ENCODE peak calls at places on chromosomes 4 and X, in six cellular contexts. R is GM23338; B is HCT116; P is cardiac muscle cell; S is CD4-positive, CD25-positive, alpha-beta regulatory T cell; A is OCI-LY7. M is an unnamed sample.

GRCh38 chr4:98528882-98529281 is 129.5 kb downstream of the TSPAN5 start:
- DNase-seq in R (no peak), S (no peak), A (no peak), P (no peak), B (no peak), M (no peak)

GRCh38 chr4:153844144-153844543 is 55.3 kb upstream of the SFRP2 start:
- DNase-seq in S (no peak), A (no peak), R (no peak), P (no peak), B (no peak), M (no peak)

GRCh38 chr4:57234252-57234775 is 124.1 kb upstream of the IGFBP7 start:
- DNase-seq in A (no peak), P (no peak), R (no peak), B (no peak), S (no peak), M (no peak)

GRCh38 chrX:103399744-103400143 is 23.4 kb downstream of the BEX3 start:
- DNase-seq in S (no peak), A (no peak), B (no peak), R (no peak), P (no peak), M (no peak)

GRCh38 chr4:168587326-168588125 is 90.7 kb downstream of the PALLD start:
- DNase-seq in S (no peak), A (no peak), R (no peak), P (peak; percentile 84), B (peak; percentile 89), M (no peak)

GRCh38 chr4:110275871-110276270 is 77.5 kb upstream of the ELOVL6 start:
- DNase-seq in A (no peak), B (no peak), P (peak; percentile 20), R (no peak), S (no peak), M (no peak)

GRCh38 chr4:16034010-16034829 is 49.6 kb downstream of the PROM1 start:
- DNase-seq in B (no peak), R (no peak), A (no peak), P (peak; percentile 14), S (no peak), M (no peak)

GRCh38 chr4:84298023-84298718 is 200.9 kb downstream of the NKX6-1 start:
- DNase-seq in B (no peak), R (no peak), P (no peak), S (no peak), A (no peak), M (no peak)

GRCh38 chr4:13612569-13612968 is 15.0 kb downstream of the BOD1L1 start:
- DNase-seq in S (no peak), B (no peak), R (peak; percentile 36), A (no peak), P (no peak), M (no peak)
- H3K36me3 ChIP-seq in S (peaks cover 85% of the 10 kb centered on the region), B (peaks cover 37% of the 10 kb centered on the region), R (peaks cover 23% of the 10 kb centered on the region), A (peaks cover 93% of the 10 kb centered on the region), P (peaks cover 68% of the 10 kb centered on the region), M (peaks cover 26% of the 10 kb centered on the region)

GRCh38 chr4:145176641-145177432 is 3.6 kb downstream of the OTUD4 start:
- DNase-seq in A (no peak), R (no peak), B (no peak), S (peak; percentile 62), P (no peak), M (no peak)
- H3K27ac ChIP-seq in A (no peak overlapping the region), R (no peak overlapping the region), B (no peak overlapping the region), S (peak overlapping the region; percentile 95), P (peak overlapping the region; percentile 94), M (peak overlapping the region; percentile 18)

GRCh38 chrX:41198410-41198809 is 113.2 kb downstream of the USP9X start:
- DNase-seq in S (no peak), R (no peak), P (no peak), A (no peak), B (no peak), M (no peak)

GRCh38 chrX:41200785-41201184 is 115.5 kb downstream of the USP9X start:
- DNase-seq in A (no peak), R (no peak), S (no peak), P (no peak), B (no peak), M (no peak)
- H3K36me3 ChIP-seq in A (peaks cover 83% of the 10 kb centered on the region), R (peaks cover 68% of the 10 kb centered on the region), S (peaks cover 74% of the 10 kb centered on the region), P (peaks cover 70% of the 10 kb centered on the region), B (peaks cover 3% of the 10 kb centered on the region), M (no peaks in the 10 kb centered on the region)

GRCh38 chrX:48476919-48477318 is 920 bp downstream of the FTSJ1 start:
- DNase-seq in S (no peak), P (no peak), R (no peak), B (no peak), A (no peak), M (no peak)
- H3K27ac ChIP-seq in S (peak overlapping the region; percentile 80), P (no peak overlapping the region), R (no peak overlapping the region), B (peak overlapping the region; percentile 71), A (no peak overlapping the region), M (no peak overlapping the region)

GRCh38 chr4:10084651-10085320 is 31.8 kb downstream of the WDR1 start:
- DNase-seq in P (no peak), B (no peak), S (no peak), A (no peak), R (no peak), M (peak; percentile 9)
- H3K36me3 ChIP-seq in P (peaks cover 83% of the 10 kb centered on the region), B (peaks cover 67% of the 10 kb centered on the region), S (peaks cover 98% of the 10 kb centered on the region), A (peaks cover 98% of the 10 kb centered on the region), R (peaks cover 41% of the 10 kb centered on the region), M (peaks cover 6% of the 10 kb centered on the region)

GRCh38 chrX:152895724-152896420 is 2.0 kb upstream of the ZNF185 start:
- DNase-seq in R (no peak), P (no peak), B (peak; percentile 35), S (no peak), A (no peak), M (no peak)
- H3K27ac ChIP-seq in R (no peak overlapping the region), P (no peak overlapping the region), B (no peak overlapping the region), S (no peak overlapping the region), A (no peak overlapping the region), M (no peak overlapping the region)

DNA sequence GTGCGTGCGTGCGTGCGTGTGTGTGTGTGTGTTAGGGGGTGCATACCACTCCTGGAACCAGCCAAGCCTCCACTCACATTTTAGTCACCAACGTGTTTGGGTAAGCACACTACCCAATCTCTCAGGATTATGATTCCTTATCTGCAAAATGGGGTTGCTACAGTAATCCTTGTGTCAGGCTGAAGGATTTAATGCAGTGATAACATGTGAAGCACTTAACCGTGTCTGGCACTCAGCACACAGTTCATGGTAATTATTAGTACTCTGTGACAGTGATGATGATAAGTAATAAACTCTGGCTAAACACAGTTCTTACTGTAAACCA is 57.3 kb downstream of the CLDN22 start:
- DNase-seq in P (no peak), S (no peak), A (no peak), R (no peak), B (no peak), M (no peak)
- H3K36me3 ChIP-seq in P (peaks cover 13% of the 10 kb centered on the region), S (no peaks in the 10 kb centered on the region), A (no peaks in the 10 kb centered on the region), R (peaks cover 51% of the 10 kb centered on the region), B (peaks cover 17% of the 10 kb centered on the region), M (no peaks in the 10 kb centered on the region)

M was measured in body of pancreas.